ENCODE peak calls at places on chromosomes 7 and 10, in four cellular contexts. P is fibroblast of lung, I is psoas muscle, M is A549. T is an unnamed sample.
A peak's percentile ranks its signal among the peaks of the same experiment; 100 is the strongest.

GRCh38 chr10:43653746-43654145 is 5.1 kb upstream of the ZNF32 start:
- DNase-seq in I (no peak), M (no peak), P (no peak), T (no peak)

GRCh38 chr7:149196705-149197171 is 1.4 kb downstream of the ZNF282 start:
- DNase-seq in I (no peak), P (no peak), M (peak; percentile 36), T (no peak)

GRCh38 chr7:134476044-134476443 is 17.1 kb upstream of the AKR1B1 start:
- DNase-seq in M (no peak), P (no peak), I (no peak), T (no peak)

GRCh38 chr10:14093735-14094484 is 236.8 kb downstream of the FRMD4A start:
- DNase-seq in I (no peak), M (peak; percentile 17), P (peak; percentile 70), T (no peak)

GRCh38 chr7:129083525-129083924 is 28.6 kb upstream of the TNPO3 start:
- DNase-seq in M (no peak), P (no peak), I (no peak), T (no peak)

GRCh38 chr7:994592-995308 is 11.8 kb downstream of the CYP2W1 start:
- DNase-seq in M (no peak), P (no peak), I (no peak), T (no peak)

GRCh38 chr7:138828302-138828701 is 30.3 kb upstream of the ATP6V0A4 start:
- DNase-seq in M (no peak), P (no peak), I (no peak), T (no peak)

GRCh38 chr7:140607441-140607989 is 33.1 kb downstream of the DENND2A start:
- DNase-seq in M (no peak), I (peak; percentile 84), P (peak; percentile 92), T (no peak)

GRCh38 chr10:75165684-75166622 is 44.6 kb upstream of the VDAC2 start:
- DNase-seq in M (no peak), P (no peak), I (no peak), T (no peak)

GRCh38 chr10:10891437-10891836 is 126.2 kb upstream of the CELF2 start:
- DNase-seq in M (no peak), I (peak; percentile 72), P (peak; percentile 80), T (peak; percentile 32)

GRCh38 chr10:67107670-67108069 is 181.8 kb downstream of the LRRTM3 start:
- DNase-seq in M (no peak), P (no peak), I (no peak), T (no peak)

GRCh38 chr10:19713800-19714525 is 102.3 kb upstream of the PLXDC2 start:
- DNase-seq in M (no peak), I (no peak), P (no peak), T (no peak)

GRCh38 chr10:97006364-97006763 is 174.3 kb downstream of the LCOR start:
- DNase-seq in I (no peak), P (no peak), M (no peak), T (no peak)

GRCh38 chr7:158595068-158595467 is 7.4 kb upstream of the PTPRN2 start:
- DNase-seq in M (no peak), P (peak; percentile 29), I (no peak), T (peak; percentile 20)

GRCh38 chr10:103382769-103383168 is 13.5 kb downstream of the ATP5MK start:
- DNase-seq in P (no peak), M (no peak), I (no peak), T (no peak)

GRCh38 chr7:106285801-106286492 is 1.2 kb upstream of the NAMPT start:
- DNase-seq in P (peak; percentile 86), I (no peak), M (no peak), T (no peak)

GRCh38 chr10:119644215-119644826 is 6.9 kb upstream of the BAG3 start:
- DNase-seq in P (no peak), M (no peak), I (peak; percentile 69), T (no peak)

GRCh38 chr10:12717981-12718707 is 283.4 kb downstream of the CCDC3 start:
- DNase-seq in P (peak; percentile 66), M (no peak), I (no peak), T (no peak)

GRCh38 chr10:114881462-114881861 is 56.5 kb upstream of the TRUB1 start:
- DNase-seq in P (no peak), M (no peak), I (no peak), T (no peak)

GRCh38 chr10:12613144-12613543 is 263.8 kb downstream of the CAMK1D start:
- DNase-seq in P (no peak), I (no peak), M (no peak), T (no peak)

GRCh38 chr7:45892407-45893035 is 4.2 kb downstream of the IGFBP1 start:
- DNase-seq in M (no peak), P (no peak), I (no peak), T (no peak)

GRCh38 chr10:50624866-50625491 is 1.2 kb upstream of the SGMS1 start:
- DNase-seq in P (peak; percentile 67), I (peak; percentile 85), M (peak; percentile 83), T (no peak)

GRCh38 chr10:72321248-72322029 is 33.3 kb downstream of the DNAJB12 start:
- DNase-seq in M (no peak), I (no peak), P (no peak), T (no peak)

GRCh38 chr7:567305-567883 is 47.7 kb upstream of the PDGFA start:
- DNase-seq in I (no peak), M (no peak), P (no peak), T (no peak)

GRCh38 chr7:151351967-151352366 is 10.4 kb downstream of the NUB1 start:
- DNase-seq in I (no peak), M (no peak), P (no peak), T (no peak)

GRCh38 chr7:6475433-6476186 is 27.9 kb upstream of the DAGLB start:
- DNase-seq in M (no peak), P (no peak), I (no peak), T (no peak)

GRCh38 chr7:3937564-3937963 is 636.5 kb downstream of the SDK1 start:
- DNase-seq in P (no peak), I (no peak), M (no peak), T (no peak)

GRCh38 chr10:132882481-132882951 is 59.9 kb downstream of the CFAP46 start:
- DNase-seq in P (no peak), M (no peak), I (peak; percentile 25), T (no peak)

GRCh38 chr7:115924398-115924797 is 106.2 kb downstream of the TFEC start:
- DNase-seq in M (no peak), P (peak; percentile 23), I (no peak), T (no peak)

GRCh38 chr7:118311121-118311803 is 86.8 kb downstream of the ANKRD7 start:
- DNase-seq in I (no peak), M (no peak), P (peak; percentile 85), T (no peak)

GRCh38 chr10:123998197-123999141 is 94.9 kb downstream of the CHST15 start:
- DNase-seq in P (no peak), I (no peak), M (no peak), T (no peak)

GRCh38 chr10:44306762-44307161 is 78.1 kb downstream of the CXCL12 start:
- DNase-seq in P (no peak), M (no peak), I (no peak), T (no peak)

GRCh38 chr7:102466097-102466496 is 1.3 kb downstream of the LRWD1 start:
- DNase-seq in M (no peak), I (no peak), P (no peak), T (no peak)

GRCh38 chr7:153027210-153027609 is 267.7 kb downstream of the ACTR3B start:
- DNase-seq in M (no peak), P (no peak), I (no peak), T (no peak)

GRCh38 chr10:13483073-13483472 is 45.7 kb downstream of the BEND7 start:
- DNase-seq in I (no peak), P (no peak), M (no peak), T (no peak)

GRCh38 chr10:6819301-6819700 is 239.2 kb upstream of the PRKCQ start:
- DNase-seq in I (no peak), P (no peak), M (no peak), T (no peak)

GRCh38 chr10:80966326-80966986 is 428.8 kb downstream of the SH2D4B start:
- DNase-seq in P (no peak), I (no peak), M (no peak), T (no peak)

DNA sequence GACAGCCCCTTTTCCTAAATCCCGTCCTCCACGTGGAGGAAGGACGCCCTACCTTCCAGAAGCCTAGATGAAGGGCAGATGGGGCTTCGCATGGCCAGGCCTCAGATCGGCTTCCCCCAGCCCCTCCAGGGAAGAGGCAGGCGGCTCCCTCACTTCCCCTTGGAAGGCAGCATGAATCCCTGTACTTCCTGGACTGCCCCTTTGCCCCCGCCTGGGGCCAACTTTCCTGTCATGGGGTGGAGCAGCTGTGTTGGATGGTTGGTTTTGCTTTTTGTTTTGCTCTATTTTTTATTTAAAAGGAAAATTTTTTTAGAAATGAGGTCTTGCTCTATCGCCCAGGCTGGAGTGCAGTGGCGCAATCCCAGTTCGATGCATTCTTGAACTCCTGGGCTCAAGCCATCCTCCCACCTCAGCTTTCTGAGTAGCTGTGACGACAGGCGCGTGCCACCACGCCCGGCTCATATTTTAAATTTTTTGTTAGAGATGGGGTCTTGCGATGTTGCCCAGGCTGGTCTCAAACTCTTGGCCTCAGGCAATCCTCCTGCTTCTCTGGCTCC is 27.2 kb downstream of the GTF2IRD1 start:
- DNase-seq in M (no peak), I (peak; percentile 78), P (peak; percentile 86), T (no peak)
- H3K4me3 ChIP-seq in M (no peak overlapping the region), I (peak overlapping the region; percentile 58), P (peak overlapping the region; percentile 55), T (peak overlapping the region; percentile 38)

GRCh38 chr10:59465089-59465488 is 102.7 kb upstream of the FAM13C start:
- DNase-seq in I (no peak), M (no peak), P (peak; percentile 85), T (no peak)
- TF ChIP-seq CTCF in I (peak; percentile 62), M (peak; percentile 16), P (peak; percentile 29), T (no peak)

GRCh38 chr7:28688651-28689050 is 269.5 kb downstream of the TRIL start:
- DNase-seq in I (peak; percentile 73), P (peak; percentile 61), M (no peak), T (no peak)

GRCh38 chr7:28686418-28686800 is 271.7 kb downstream of the TRIL start:
- DNase-seq in P (peak; percentile 77), I (no peak), M (no peak), T (peak; percentile 59)

GRCh38 chr7:28685291-28685659 is 272.9 kb downstream of the TRIL start:
- DNase-seq in P (no peak), M (no peak), I (no peak), T (no peak)

GRCh38 chr7:28685660-28686417 is 272.3 kb downstream of the TRIL start:
- DNase-seq in M (peak; percentile 78), P (peak; percentile 100), I (peak; percentile 91), T (peak; percentile 99)

GRCh38 chr7:28687631-28688030 is 270.5 kb downstream of the TRIL start:
- DNase-seq in I (no peak), P (no peak), M (no peak), T (no peak)
- H3K4me3 ChIP-seq in I (peak overlapping the region; percentile 67), P (peak overlapping the region; percentile 66), M (no peak overlapping the region), T (peak overlapping the region; percentile 80)

GRCh38 chr7:19442016-19442785 is 266.6 kb downstream of the POLR1F start:
- DNase-seq in M (peak; percentile 3), P (peak; percentile 76), I (no peak), T (peak; percentile 30)
- TF ChIP-seq CTCF in M (peak; percentile 49), P (peak; percentile 70), I (no peak), T (peak; percentile 71)

DNA sequence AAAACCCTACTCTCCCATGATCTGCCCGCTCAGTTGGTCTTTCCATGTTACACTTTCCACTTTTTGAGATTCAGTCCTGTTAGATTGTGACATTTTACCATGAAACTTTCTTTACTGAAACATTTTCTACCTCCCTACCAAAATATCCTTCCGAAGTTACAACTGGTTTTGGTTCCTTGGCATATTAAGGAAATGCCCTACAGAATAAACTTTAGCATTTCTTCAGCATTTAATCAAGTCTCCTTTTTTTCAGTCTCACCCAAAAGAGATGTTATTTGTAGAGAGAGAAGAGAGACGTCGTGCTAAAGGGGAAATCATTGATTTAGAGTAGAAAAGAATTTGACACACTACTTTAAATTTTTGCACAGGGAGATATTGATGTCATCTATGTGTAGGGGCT is 9.7 kb upstream of the FEZF1 start:
- DNase-seq in P (no peak), M (no peak), I (no peak), T (no peak)
- H3K4me3 ChIP-seq in P (no peak overlapping the region), M (no peak overlapping the region), I (no peak overlapping the region), T (no peak overlapping the region)

T was measured in HFF-Myc.